ENCODE peak calls at places on chromosomes 1 and 21, in eight cellular contexts. G is AG10803, M is cardiac fibroblast, W is type B pancreatic cell, N is neural progenitor cell, H is choroid plexus epithelial cell, J is heart left ventricle, U is foreskin fibroblast. X is an unnamed sample.

GRCh38 chr1:81662913-81663526 is 137.7 kb upstream of the ADGRL2 start:
- DNase-seq in G (no peak), M (no peak), W (no peak), N (no peak), H (no peak), J (no peak), U (no peak), X (no peak)

GRCh38 chr1:36321119-36321951 is 2.1 kb downstream of the EVA1B start:
- DNase-seq in G (peak), M (peak), W (peak), N (peak), H (peak), J (peak), U (peak), X (peak)

GRCh38 chr1:150280138-150280707 is 2.1 kb upstream of the CIART start:
- DNase-seq in G (no peak), M (no peak), W (no peak), N (no peak), H (no peak), J (no peak), U (no peak), X (no peak)

GRCh38 chr1:30518696-30519095 is 204.7 kb downstream of the MATN1 start:
- DNase-seq in G (no peak), M (no peak), W (no peak), N (no peak), H (no peak), J (no peak), U (no peak), X (peak)

GRCh38 chr1:17207966-17208418 is 3.1 kb downstream of the PADI1 start:
- DNase-seq in G (peak), M (peak), W (no peak), N (no peak), H (peak), J (no peak), U (peak), X (no peak)

GRCh38 chr1:230517786-230518185 is 91.7 kb upstream of the PGBD5 start:
- DNase-seq in G (no peak), M (no peak), W (no peak), N (peak), H (no peak), J (no peak), U (no peak), X (no peak)

GRCh38 chr1:179825798-179826460 is 51.7 kb downstream of the TOR1AIP2 start:
- DNase-seq in G (no peak), M (no peak), W (peak), N (no peak), H (no peak), J (no peak), U (no peak), X (peak)

GRCh38 chr1:61247051-61247854 is 164.9 kb downstream of the NFIA start:
- DNase-seq in G (no peak), M (no peak), W (no peak), N (no peak), H (no peak), J (no peak), U (no peak), X (no peak)

GRCh38 chr1:99657213-99658030 is 11.5 kb downstream of the PALMD start:
- DNase-seq in G (no peak), M (peak), W (no peak), N (no peak), H (no peak), J (no peak), U (no peak), X (no peak)

GRCh38 chr1:118247593-118247992 is 62.6 kb upstream of the SPAG17 start:
- DNase-seq in G (peak), M (peak), W (no peak), N (peak), H (peak), J (no peak), U (peak), X (no peak)

GRCh38 chr1:906532-907420 is 16.9 kb upstream of the SAMD11 start:
- DNase-seq in G (peak), M (peak), W (peak), N (peak), H (peak), J (peak), U (peak), X (no peak)

GRCh38 chr21:27572681-27573080 is 605.8 kb upstream of the ADAMTS5 start:
- DNase-seq in G (peak), M (peak), W (no peak), N (no peak), H (peak), J (no peak), U (peak), X (no peak)

GRCh38 chr1:9374748-9375345 is 82.2 kb downstream of the SPSB1 start:
- DNase-seq in G (no peak), M (no peak), W (no peak), N (peak), H (no peak), J (no peak), U (no peak), X (no peak)

GRCh38 chr1:14974361-14974760 is 179.2 kb upstream of the TMEM51 start:
- DNase-seq in G (no peak), M (no peak), W (no peak), N (no peak), H (peak), J (no peak), U (peak), X (no peak)

GRCh38 chr1:1763657-1764621 is 14.3 kb downstream of the NADK start:
- DNase-seq in G (peak), M (peak), W (no peak), N (no peak), H (peak), J (peak), U (peak), X (no peak)

GRCh38 chr1:77888429-77889239 is at the start of gene NEXN:
- DNase-seq in G (peak), M (peak), W (peak), N (peak), H (peak), J (peak), U (peak), X (peak)

GRCh38 chr1:66642992-66643391 is 109.0 kb downstream of the SGIP1 start:
- DNase-seq in G (peak), M (no peak), W (no peak), N (no peak), H (no peak), J (no peak), U (peak), X (no peak)

GRCh38 chr1:210358511-210359148 is 29.9 kb downstream of the HHAT start:
- DNase-seq in G (no peak), M (no peak), W (no peak), N (peak), H (no peak), J (no peak), U (no peak), X (no peak)

GRCh38 chr1:206833741-206834140 is 31.7 kb upstream of the IL20 start:
- DNase-seq in G (no peak), M (no peak), W (no peak), N (no peak), H (no peak), J (no peak), U (no peak), X (no peak)

GRCh38 chr1:206583461-206584264 is 28.6 kb downstream of the EIF2D start:
- DNase-seq in G (peak), M (peak), W (no peak), N (peak), H (peak), J (peak), U (peak), X (peak)

GRCh38 chr1:43074244-43074643 is 97.8 kb downstream of the EBNA1BP2 start:
- DNase-seq in G (no peak), M (no peak), W (no peak), N (peak), H (no peak), J (no peak), U (no peak), X (no peak)

DNA sequence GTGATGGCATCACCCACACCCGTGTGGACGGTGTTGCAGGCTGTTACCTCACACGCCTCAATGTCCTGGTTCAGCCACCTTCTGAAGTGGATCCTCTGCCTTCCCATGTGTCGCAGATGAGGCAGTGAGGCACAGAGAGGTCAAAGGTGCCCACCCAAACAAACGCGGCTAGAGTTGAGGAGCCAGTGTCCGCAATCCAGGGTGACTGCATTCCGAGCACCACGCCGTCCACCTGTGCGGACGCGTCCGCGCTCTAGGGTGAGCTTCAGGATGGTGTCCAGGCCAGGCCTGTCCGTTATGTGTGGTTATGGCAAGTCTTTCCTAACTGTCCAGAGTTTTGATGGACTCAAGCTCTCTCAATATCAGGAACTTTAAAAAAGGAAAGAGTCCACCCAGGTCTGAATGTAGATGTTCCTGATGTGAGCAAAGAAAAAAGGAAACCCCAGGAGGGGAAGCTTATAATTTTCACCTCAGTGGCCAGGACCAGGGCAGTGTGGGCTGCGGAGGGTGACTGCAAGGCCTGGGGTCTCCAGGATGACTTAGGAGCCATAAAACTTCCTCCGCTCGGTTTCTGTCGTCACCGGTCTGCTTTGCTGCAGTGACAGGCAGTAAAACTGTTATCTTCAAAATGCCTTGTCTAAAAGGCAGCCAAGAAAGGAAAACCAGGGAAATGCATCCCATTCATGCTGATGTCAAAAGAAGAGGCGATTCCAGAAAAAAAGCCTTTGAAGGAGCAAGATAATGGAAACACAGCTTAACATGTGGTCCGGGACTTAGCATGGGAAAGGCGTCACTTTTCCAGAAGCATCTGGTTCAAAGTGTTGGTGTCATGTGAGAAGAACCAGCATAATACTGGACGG is 41.8 kb downstream of the COL6A1 start:
- DNase-seq in G (no peak), M (peak), W (no peak), N (no peak), H (no peak), J (no peak), U (no peak), X (no peak)
- TF ChIP-seq CTCF in G (no peak), M (no peak), W (no peak), N (no peak), H (no peak), J (no peak), U (no peak), X (no peak)

DNA sequence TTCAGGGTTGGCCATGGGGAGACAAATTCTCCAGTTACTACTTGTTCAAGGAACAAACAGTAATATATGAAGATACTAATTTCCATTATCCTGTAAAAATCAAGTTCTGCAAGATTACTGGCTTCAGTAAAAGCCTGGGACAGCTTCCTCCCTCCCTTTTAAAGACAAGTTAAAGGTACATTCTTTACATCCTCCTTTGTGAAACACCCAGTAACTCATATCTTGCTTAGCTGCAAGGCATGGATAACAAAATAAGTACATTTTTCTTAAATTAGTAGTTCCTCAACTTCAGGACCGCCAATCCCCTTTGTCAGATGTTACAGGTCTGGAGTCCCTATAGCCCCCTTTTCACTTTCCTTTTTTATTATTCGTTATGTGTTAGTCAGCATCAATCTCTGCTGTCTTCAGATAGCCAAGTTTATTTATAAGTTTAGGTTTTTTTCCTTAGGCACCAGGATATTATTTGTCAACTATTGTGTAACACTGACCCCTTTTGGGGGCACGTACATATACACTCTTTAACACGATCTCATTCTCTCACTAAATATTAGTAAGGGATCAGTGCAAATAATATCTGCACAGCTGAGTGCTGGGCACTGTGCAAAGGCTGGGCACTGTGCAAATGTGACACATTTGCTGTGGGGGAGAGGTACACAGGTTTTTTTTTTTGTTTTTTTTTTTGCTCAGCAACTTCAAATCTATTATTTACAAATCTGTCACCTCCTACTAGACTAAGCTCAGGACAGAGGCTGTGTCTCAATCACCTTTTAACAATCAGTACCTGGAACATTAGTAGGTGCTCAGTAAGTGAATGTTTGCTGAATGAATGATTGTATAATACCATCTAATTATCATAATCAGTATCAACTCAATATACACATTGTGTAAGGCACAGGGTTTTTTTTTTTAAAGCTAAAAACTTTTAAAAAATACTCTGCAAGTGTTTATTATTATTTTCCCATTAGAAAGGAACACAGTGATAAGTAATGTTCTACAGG is 9.6 kb downstream of the ERRFI1 start:
- DNase-seq in G (no peak), M (peak), W (no peak), N (no peak), H (peak), J (no peak), U (no peak), X (no peak)
- TF ChIP-seq CTCF in G (no peak), M (no peak), W (peak), N (peak), H (no peak), J (no peak), U (no peak), X (no peak)

GRCh38 chr1:166875734-166876539 is at the start of gene TADA1:
- DNase-seq in G (peak), M (peak), W (peak), N (peak), H (peak), J (peak), U (peak), X (peak)
- TF ChIP-seq CTCF in G (no peak), M (no peak), W (no peak), N (no peak), H (peak), J (peak), U (no peak), X (no peak)

GRCh38 chr21:42469272-42469671 is 26.8 kb downstream of the RSPH1 start:
- DNase-seq in G (no peak), M (no peak), W (no peak), N (no peak), H (no peak), J (no peak), U (no peak), X (no peak)

GRCh38 chr21:42465008-42465878 is 30.8 kb downstream of the RSPH1 start:
- DNase-seq in G (no peak), M (peak), W (no peak), N (no peak), H (peak), J (no peak), U (no peak), X (no peak)

GRCh38 chr21:42466700-42467612 is 29.1 kb downstream of the RSPH1 start:
- DNase-seq in G (peak), M (peak), W (no peak), N (peak), H (peak), J (no peak), U (peak), X (no peak)

GRCh38 chr21:42468511-42469131 is 27.4 kb downstream of the RSPH1 start:
- DNase-seq in G (no peak), M (no peak), W (no peak), N (no peak), H (no peak), J (no peak), U (no peak), X (no peak)

GRCh38 chr21:42467613-42467983 is 28.4 kb downstream of the RSPH1 start:
- DNase-seq in G (no peak), M (no peak), W (no peak), N (no peak), H (no peak), J (no peak), U (no peak), X (no peak)
- TF ChIP-seq CTCF in G (no peak), M (no peak), W (no peak), N (no peak), H (no peak), J (no peak), U (no peak), X (no peak)

DNA sequence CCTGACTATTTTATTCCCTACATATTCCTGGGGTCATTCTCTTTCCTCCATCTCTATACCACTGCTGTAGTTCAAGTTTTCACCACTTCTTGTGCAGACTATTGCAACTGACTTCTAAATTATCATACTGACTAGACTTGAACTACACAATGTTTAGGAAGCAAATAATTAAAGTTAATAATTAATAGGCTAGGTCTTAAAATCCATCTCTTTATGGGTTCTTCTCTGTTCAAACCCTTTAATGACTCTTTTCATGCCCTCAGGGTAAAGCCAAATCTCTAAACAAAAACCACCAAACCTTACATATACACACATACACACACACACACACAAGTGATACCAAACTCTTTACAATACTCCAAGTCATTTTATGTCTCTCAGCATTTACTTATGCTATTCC is 22.3 kb upstream of the MOB3C start:
- DNase-seq in G (no peak), M (no peak), W (no peak), N (no peak), H (no peak), J (no peak), U (no peak), X (no peak)
- TF ChIP-seq CTCF in G (no peak), M (no peak), W (no peak), N (no peak), H (no peak), J (no peak), U (no peak), X (no peak)

GRCh38 chr1:88936223-88936523 is 44.8 kb upstream of the GTF2B start:
- DNase-seq in G (no peak), M (no peak), W (no peak), N (no peak), H (no peak), J (no peak), U (no peak), X (no peak)
- TF ChIP-seq CTCF in G (no peak), M (no peak), W (peak), N (peak), H (no peak), J (peak), U (no peak), X (no peak)

GRCh38 chr1:176522310-176522846 is 59.4 kb downstream of the PAPPA2 start:
- DNase-seq in G (no peak), M (no peak), W (no peak), N (no peak), H (no peak), J (no peak), U (no peak), X (no peak)
- TF ChIP-seq CTCF in G (no peak), M (no peak), W (no peak), N (no peak), H (no peak), J (no peak), U (no peak), X (no peak)

DNA sequence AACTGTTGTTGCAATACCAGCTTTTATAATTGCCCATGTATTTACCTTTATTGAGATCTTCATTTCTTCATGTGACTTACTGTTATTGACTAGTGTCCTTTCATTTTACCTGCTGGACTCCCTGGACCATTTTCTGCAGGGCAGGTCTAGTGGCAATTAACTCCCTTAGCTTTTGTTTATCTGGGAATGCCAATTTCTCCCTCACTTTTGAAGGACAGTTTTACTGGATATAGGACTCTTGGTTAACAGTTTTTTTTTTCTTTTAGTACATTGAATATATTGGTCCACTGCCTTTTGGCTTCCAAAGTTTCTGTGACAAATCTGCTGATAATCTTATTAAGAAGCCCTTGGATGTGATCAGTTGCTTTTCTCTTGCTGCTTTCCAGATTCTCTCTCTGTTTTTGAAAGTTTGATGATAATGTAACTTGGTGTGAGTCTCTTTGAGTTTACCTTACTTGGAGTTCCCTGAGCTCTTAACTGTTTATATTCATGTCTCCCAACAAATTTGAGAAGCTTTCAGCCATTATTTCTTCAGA is 56.9 kb downstream of the COL18A1 start:
- DNase-seq in G (no peak), M (no peak), W (no peak), N (no peak), H (no peak), J (no peak), U (no peak), X (no peak)
- TF ChIP-seq CTCF in G (no peak), M (no peak), W (no peak), N (no peak), H (no peak), J (no peak), U (no peak), X (no peak)

GRCh38 chr1:74943046-74943445 is 191.1 kb upstream of the LHX8 start:
- DNase-seq in G (no peak), M (no peak), W (no peak), N (no peak), H (no peak), J (no peak), U (no peak), X (no peak)

GRCh38 chr1:74946389-74946788 is 187.8 kb upstream of the LHX8 start:
- DNase-seq in G (no peak), M (no peak), W (no peak), N (no peak), H (no peak), J (no peak), U (no peak), X (no peak)
- TF ChIP-seq CTCF in G (no peak), M (no peak), W (no peak), N (no peak), H (no peak), J (no peak), U (no peak), X (no peak)

GRCh38 chr1:114551400-114551799 is 30.0 kb downstream of the BCAS2 start:
- DNase-seq in G (no peak), M (peak), W (no peak), N (peak), H (peak), J (no peak), U (no peak), X (no peak)
- TF ChIP-seq CTCF in G (no peak), M (no peak), W (no peak), N (no peak), H (peak), J (no peak), U (no peak), X (no peak)